ENCODE peak calls at places on chromosomes 5 and 9, in six cellular contexts. One of them, this sample, is unnamed.

GRCh38 chr5:138461343-138462125 is 3.7 kb upstream of the EGR1 start:
- DNase-seq in brain microvascular endothelial cell: peak; percentile 76
- DNase-seq in adrenal gland: no peak
- DNase-seq in endodermal cell: peak; percentile 51
- DNase-seq in AG04450: peak; percentile 36
- DNase-seq in fibroblast of villous mesenchyme: peak; percentile 71
- DNase-seq in this sample: peak; percentile 72

GRCh38 chr9:110255417-110256141 is 728 bp downstream of the TXN start:
- DNase-seq in adrenal gland: peak; percentile 65
- DNase-seq in AG04450: no peak
- DNase-seq in endodermal cell: peak; percentile 76
- DNase-seq in fibroblast of villous mesenchyme: peak; percentile 58
- DNase-seq in brain microvascular endothelial cell: peak; percentile 39
- DNase-seq in this sample: peak; percentile 56

GRCh38 chr9:33852216-33852826 is 35.4 kb downstream of the UBE2R2 start:
- DNase-seq in AG04450: no peak
- DNase-seq in endodermal cell: peak; percentile 76
- DNase-seq in brain microvascular endothelial cell: peak; percentile 43
- DNase-seq in fibroblast of villous mesenchyme: peak; percentile 51
- DNase-seq in adrenal gland: peak; percentile 71
- DNase-seq in this sample: peak; percentile 61

GRCh38 chr5:32261198-32261597 is 51.5 kb downstream of the MTMR12 start:
- DNase-seq in fibroblast of villous mesenchyme: no peak
- DNase-seq in brain microvascular endothelial cell: no peak
- DNase-seq in AG04450: no peak
- DNase-seq in endodermal cell: no peak
- DNase-seq in adrenal gland: no peak
- DNase-seq in this sample: peak; percentile 17

GRCh38 chr9:130110596-130111021 is 56.9 kb downstream of the GPR107 start:
- DNase-seq in endodermal cell: peak; percentile 59
- DNase-seq in fibroblast of villous mesenchyme: peak; percentile 29
- DNase-seq in brain microvascular endothelial cell: peak; percentile 19
- DNase-seq in adrenal gland: no peak
- DNase-seq in AG04450: no peak
- DNase-seq in this sample: peak; percentile 46

GRCh38 chr9:78004478-78005229 is 27.0 kb downstream of the GNAQ start:
- DNase-seq in fibroblast of villous mesenchyme: no peak
- DNase-seq in endodermal cell: no peak
- DNase-seq in brain microvascular endothelial cell: no peak
- DNase-seq in AG04450: no peak
- DNase-seq in adrenal gland: no peak
- DNase-seq in this sample: peak; percentile 38

GRCh38 chr9:116073826-116074225 is 79.8 kb upstream of the PAPPA start:
- DNase-seq in adrenal gland: no peak
- DNase-seq in brain microvascular endothelial cell: peak; percentile 16
- DNase-seq in endodermal cell: no peak
- DNase-seq in fibroblast of villous mesenchyme: no peak
- DNase-seq in AG04450: no peak
- DNase-seq in this sample: peak; percentile 29

GRCh38 chr5:131622633-131623032 is 12.4 kb downstream of the RAPGEF6 start:
- DNase-seq in adrenal gland: no peak
- DNase-seq in brain microvascular endothelial cell: no peak
- DNase-seq in fibroblast of villous mesenchyme: no peak
- DNase-seq in AG04450: no peak
- DNase-seq in endodermal cell: no peak
- DNase-seq in this sample: no peak

GRCh38 chr5:146520731-146521130 is 4.7 kb upstream of the GPR151 start:
- DNase-seq in adrenal gland: no peak
- DNase-seq in AG04450: no peak
- DNase-seq in endodermal cell: no peak
- DNase-seq in brain microvascular endothelial cell: no peak
- DNase-seq in fibroblast of villous mesenchyme: no peak
- DNase-seq in this sample: no peak

GRCh38 chr5:94847019-94847418 is 228.6 kb downstream of the SLF1 start:
- DNase-seq in brain microvascular endothelial cell: no peak
- DNase-seq in AG04450: no peak
- DNase-seq in endodermal cell: no peak
- DNase-seq in fibroblast of villous mesenchyme: no peak
- DNase-seq in adrenal gland: no peak
- DNase-seq in this sample: no peak

GRCh38 chr5:137078171-137078665 is 420.9 kb downstream of the SPOCK1 start:
- DNase-seq in fibroblast of villous mesenchyme: no peak
- DNase-seq in brain microvascular endothelial cell: no peak
- DNase-seq in AG04450: no peak
- DNase-seq in endodermal cell: peak; percentile 71
- DNase-seq in adrenal gland: no peak
- DNase-seq in this sample: no peak

GRCh38 chr9:69229367-69229766 is 55.3 kb downstream of the TJP2 start:
- DNase-seq in adrenal gland: no peak
- DNase-seq in endodermal cell: no peak
- DNase-seq in AG04450: no peak
- DNase-seq in fibroblast of villous mesenchyme: no peak
- DNase-seq in brain microvascular endothelial cell: no peak
- DNase-seq in this sample: no peak

GRCh38 chr5:23084815-23085214 is 231.7 kb upstream of the CDH12 start:
- DNase-seq in AG04450: no peak
- DNase-seq in fibroblast of villous mesenchyme: no peak
- DNase-seq in brain microvascular endothelial cell: no peak
- DNase-seq in adrenal gland: no peak
- DNase-seq in endodermal cell: no peak
- DNase-seq in this sample: no peak

GRCh38 chr9:133835273-133835901 is 97.2 kb upstream of the SARDH start:
- DNase-seq in AG04450: no peak
- DNase-seq in adrenal gland: no peak
- DNase-seq in fibroblast of villous mesenchyme: peak; percentile 16
- DNase-seq in brain microvascular endothelial cell: no peak
- DNase-seq in endodermal cell: no peak
- DNase-seq in this sample: no peak

GRCh38 chr9:89668216-89668867 is 63.5 kb downstream of the GADD45G start:
- DNase-seq in fibroblast of villous mesenchyme: no peak
- DNase-seq in endodermal cell: peak; percentile 32
- DNase-seq in adrenal gland: no peak
- DNase-seq in AG04450: no peak
- DNase-seq in brain microvascular endothelial cell: no peak
- DNase-seq in this sample: no peak

GRCh38 chr9:86282979-86283535 is 719 bp upstream of the ISCA1 start:
- DNase-seq in endodermal cell: no peak
- DNase-seq in adrenal gland: no peak
- DNase-seq in AG04450: peak; percentile 52
- DNase-seq in fibroblast of villous mesenchyme: peak; percentile 86
- DNase-seq in brain microvascular endothelial cell: peak; percentile 79
- DNase-seq in this sample: peak; percentile 95

GRCh38 chr5:61878471-61878870 is 427.5 kb upstream of the KIF2A start:
- DNase-seq in adrenal gland: no peak
- DNase-seq in AG04450: no peak
- DNase-seq in fibroblast of villous mesenchyme: no peak
- DNase-seq in endodermal cell: no peak
- DNase-seq in brain microvascular endothelial cell: no peak
- DNase-seq in this sample: no peak

GRCh38 chr9:99269429-99269828 is 47.3 kb downstream of the SEC61B start:
- DNase-seq in AG04450: peak; percentile 30
- DNase-seq in adrenal gland: no peak
- DNase-seq in fibroblast of villous mesenchyme: peak; percentile 79
- DNase-seq in endodermal cell: no peak
- DNase-seq in brain microvascular endothelial cell: peak; percentile 34
- DNase-seq in this sample: peak; percentile 60

GRCh38 chr5:139638090-139638735 is 9.9 kb upstream of the CXXC5 start:
- DNase-seq in fibroblast of villous mesenchyme: peak; percentile 88
- DNase-seq in AG04450: no peak
- DNase-seq in endodermal cell: peak; percentile 78
- DNase-seq in brain microvascular endothelial cell: no peak
- DNase-seq in adrenal gland: peak; percentile 56
- DNase-seq in this sample: peak; percentile 64

GRCh38 chr5:170565077-170565476 is 61.3 kb downstream of the KCNIP1 start:
- DNase-seq in endodermal cell: peak; percentile 27
- DNase-seq in adrenal gland: no peak
- DNase-seq in AG04450: no peak
- DNase-seq in fibroblast of villous mesenchyme: no peak
- DNase-seq in brain microvascular endothelial cell: no peak
- DNase-seq in this sample: no peak

GRCh38 chr5:173238312-173239232 is 3.6 kb upstream of the NKX2-5 start:
- DNase-seq in adrenal gland: no peak
- DNase-seq in brain microvascular endothelial cell: no peak
- DNase-seq in AG04450: no peak
- DNase-seq in endodermal cell: peak; percentile 74
- DNase-seq in fibroblast of villous mesenchyme: no peak
- DNase-seq in this sample: no peak
- H3K4me3 ChIP-seq in adrenal gland: no peak overlapping the region
- H3K4me3 ChIP-seq in brain microvascular endothelial cell: peak overlapping the region; percentile 36
- H3K4me3 ChIP-seq in AG04450: no peak overlapping the region
- H3K4me3 ChIP-seq in endodermal cell: peak overlapping the region; percentile 70
- H3K4me3 ChIP-seq in fibroblast of villous mesenchyme: peak overlapping the region; percentile 22
- H3K4me3 ChIP-seq in this sample: no peak overlapping the region

DNA sequence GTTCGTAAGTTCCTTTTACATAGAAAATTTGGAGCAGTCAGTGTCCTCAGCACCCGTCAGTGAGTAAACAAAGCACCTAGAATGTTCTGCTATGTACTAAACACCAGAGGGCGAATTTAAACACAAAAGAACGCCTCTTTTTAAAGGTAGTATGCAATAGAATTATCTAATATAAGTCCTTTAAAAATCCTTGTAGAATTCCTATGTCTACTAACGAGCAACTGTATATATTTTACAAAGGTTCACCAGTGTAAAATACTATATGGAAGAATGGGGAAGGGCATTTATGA is 499 bp upstream of the TMEM232 start:
- DNase-seq in adrenal gland: no peak
- DNase-seq in fibroblast of villous mesenchyme: no peak
- DNase-seq in AG04450: no peak
- DNase-seq in endodermal cell: no peak
- DNase-seq in brain microvascular endothelial cell: no peak
- DNase-seq in this sample: peak; percentile 17
- TF ChIP-seq CTCF in adrenal gland: no peak
- TF ChIP-seq CTCF in fibroblast of villous mesenchyme: peak; percentile 28
- TF ChIP-seq CTCF in AG04450: peak; percentile 16
- TF ChIP-seq CTCF in endodermal cell: peak; percentile 66
- TF ChIP-seq CTCF in brain microvascular endothelial cell: peak; percentile 6
- TF ChIP-seq CTCF in this sample: peak; percentile 36

GRCh38 chr5:6159864-6160199 is 218.5 kb downstream of the MED10 start:
- DNase-seq in fibroblast of villous mesenchyme: peak; percentile 0
- DNase-seq in brain microvascular endothelial cell: no peak
- DNase-seq in adrenal gland: no peak
- DNase-seq in endodermal cell: peak; percentile 53
- DNase-seq in AG04450: no peak
- DNase-seq in this sample: no peak

GRCh38 chr5:6162175-6162574 is 216.2 kb downstream of the MED10 start:
- DNase-seq in fibroblast of villous mesenchyme: no peak
- DNase-seq in AG04450: no peak
- DNase-seq in endodermal cell: no peak
- DNase-seq in adrenal gland: no peak
- DNase-seq in brain microvascular endothelial cell: no peak
- DNase-seq in this sample: peak; percentile 70

GRCh38 chr5:6161257-6161656 is 217.1 kb downstream of the MED10 start:
- DNase-seq in adrenal gland: no peak
- DNase-seq in AG04450: no peak
- DNase-seq in brain microvascular endothelial cell: no peak
- DNase-seq in fibroblast of villous mesenchyme: no peak
- DNase-seq in endodermal cell: no peak
- DNase-seq in this sample: no peak

GRCh38 chr5:6163913-6164312 is 214.4 kb downstream of the MED10 start:
- DNase-seq in AG04450: no peak
- DNase-seq in adrenal gland: no peak
- DNase-seq in endodermal cell: no peak
- DNase-seq in fibroblast of villous mesenchyme: no peak
- DNase-seq in brain microvascular endothelial cell: no peak
- DNase-seq in this sample: no peak

GRCh38 chr5:6158974-6159863 is 219.1 kb downstream of the MED10 start:
- DNase-seq in AG04450: no peak
- DNase-seq in endodermal cell: no peak
- DNase-seq in adrenal gland: peak; percentile 35
- DNase-seq in brain microvascular endothelial cell: peak; percentile 75
- DNase-seq in fibroblast of villous mesenchyme: peak; percentile 76
- DNase-seq in this sample: peak; percentile 94
- H3K4me3 ChIP-seq in AG04450: no peak overlapping the region
- H3K4me3 ChIP-seq in endodermal cell: no peak overlapping the region
- H3K4me3 ChIP-seq in adrenal gland: no peak overlapping the region
- H3K4me3 ChIP-seq in brain microvascular endothelial cell: no peak overlapping the region
- H3K4me3 ChIP-seq in fibroblast of villous mesenchyme: no peak overlapping the region
- H3K4me3 ChIP-seq in this sample: peak overlapping the region; percentile 0

DNA sequence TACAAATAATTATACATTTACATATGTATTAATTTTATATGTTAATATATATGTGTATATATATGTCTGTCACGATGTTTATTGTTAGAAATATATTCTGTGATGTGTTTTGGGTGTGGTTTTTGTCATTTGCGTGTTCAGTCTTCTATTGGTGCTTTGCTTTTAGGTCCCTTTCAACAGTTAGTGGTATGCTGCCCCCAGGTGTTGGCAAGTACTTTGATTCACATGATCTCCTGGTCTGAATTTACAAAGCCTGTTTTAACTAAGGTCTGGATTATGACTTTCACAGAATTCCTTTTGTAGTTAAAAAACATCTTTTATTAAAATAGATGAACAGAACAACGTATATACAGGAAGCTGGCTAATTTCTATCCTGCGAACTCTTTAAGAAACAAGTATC is 271.5 kb downstream of the CCDC171 start:
- DNase-seq in endodermal cell: peak; percentile 58
- DNase-seq in brain microvascular endothelial cell: peak; percentile 12
- DNase-seq in adrenal gland: no peak
- DNase-seq in fibroblast of villous mesenchyme: no peak
- DNase-seq in AG04450: no peak
- DNase-seq in this sample: peak; percentile 87
- TF ChIP-seq CTCF in endodermal cell: peak; percentile 65
- TF ChIP-seq CTCF in brain microvascular endothelial cell: peak; percentile 40
- TF ChIP-seq CTCF in adrenal gland: no peak
- TF ChIP-seq CTCF in fibroblast of villous mesenchyme: no peak
- TF ChIP-seq CTCF in AG04450: peak; percentile 40
- TF ChIP-seq CTCF in this sample: peak; percentile 59

This sample was measured in choroid plexus epithelial cell.